ENCODE peak calls at places on chromosomes 2 and 18, in eight cellular contexts. One of them, this sample, is unnamed. For H3K4me1, the result is how much of the 10 kb centered on the place peaks cover.

GRCh38 chr2:186546842-186547241 is 43.0 kb upstream of the ITGAV start:
- DNase-seq in ovary: no peak
- DNase-seq in colonic mucosa: no peak
- DNase-seq in fibroblast of lung: peak
- DNase-seq in mucosa of descending colon: no peak
- DNase-seq in upper lobe of right lung: no peak
- DNase-seq in lower lobe of right lung: no peak
- DNase-seq in MM.1S: no peak
- DNase-seq in this sample: no peak

GRCh38 chr2:133569416-133569815 is 1.2 kb upstream of the NCKAP5 start:
- DNase-seq in ovary: no peak
- DNase-seq in colonic mucosa: no peak
- DNase-seq in fibroblast of lung: no peak
- DNase-seq in mucosa of descending colon: no peak
- DNase-seq in upper lobe of right lung: no peak
- DNase-seq in lower lobe of right lung: no peak
- DNase-seq in MM.1S: no peak
- DNase-seq in this sample: no peak

GRCh38 chr18:6207119-6207518 is 207.6 kb downstream of the L3MBTL4 start:
- DNase-seq in ovary: no peak
- DNase-seq in colonic mucosa: no peak
- DNase-seq in fibroblast of lung: no peak
- DNase-seq in mucosa of descending colon: no peak
- DNase-seq in upper lobe of right lung: no peak
- DNase-seq in lower lobe of right lung: no peak
- DNase-seq in MM.1S: no peak
- DNase-seq in this sample: no peak

GRCh38 chr2:190319557-190320498 is at the start of gene HIBCH:
- DNase-seq in ovary: peak
- DNase-seq in colonic mucosa: peak
- DNase-seq in fibroblast of lung: peak
- DNase-seq in mucosa of descending colon: peak
- DNase-seq in upper lobe of right lung: peak
- DNase-seq in lower lobe of right lung: peak
- DNase-seq in MM.1S: peak
- DNase-seq in this sample: peak

GRCh38 chr2:162233197-162233596 is 10.0 kb downstream of the FAP start:
- DNase-seq in ovary: no peak
- DNase-seq in colonic mucosa: no peak
- DNase-seq in fibroblast of lung: peak
- DNase-seq in mucosa of descending colon: no peak
- DNase-seq in upper lobe of right lung: no peak
- DNase-seq in lower lobe of right lung: no peak
- DNase-seq in MM.1S: no peak
- DNase-seq in this sample: no peak

GRCh38 chr2:135782231-135782630 is 40.6 kb downstream of the UBXN4 start:
- DNase-seq in ovary: no peak
- DNase-seq in colonic mucosa: no peak
- DNase-seq in fibroblast of lung: no peak
- DNase-seq in mucosa of descending colon: no peak
- DNase-seq in upper lobe of right lung: no peak
- DNase-seq in lower lobe of right lung: no peak
- DNase-seq in MM.1S: no peak
- DNase-seq in this sample: no peak

GRCh38 chr2:97360202-97360601 is 229.5 kb downstream of the ANKRD36B start:
- DNase-seq in ovary: no peak
- DNase-seq in colonic mucosa: no peak
- DNase-seq in fibroblast of lung: no peak
- DNase-seq in mucosa of descending colon: no peak
- DNase-seq in upper lobe of right lung: no peak
- DNase-seq in lower lobe of right lung: peak
- DNase-seq in MM.1S: no peak
- DNase-seq in this sample: no peak

GRCh38 chr2:199982444-199982843 is 27.1 kb downstream of the MAIP1 start:
- DNase-seq in ovary: no peak
- DNase-seq in colonic mucosa: no peak
- DNase-seq in fibroblast of lung: no peak
- DNase-seq in mucosa of descending colon: no peak
- DNase-seq in upper lobe of right lung: no peak
- DNase-seq in lower lobe of right lung: no peak
- DNase-seq in MM.1S: no peak
- DNase-seq in this sample: no peak

GRCh38 chr18:46555724-46556123 is 101.3 kb downstream of the LOXHD1 start:
- DNase-seq in ovary: no peak
- DNase-seq in colonic mucosa: no peak
- DNase-seq in fibroblast of lung: no peak
- DNase-seq in mucosa of descending colon: peak
- DNase-seq in upper lobe of right lung: no peak
- DNase-seq in lower lobe of right lung: no peak
- DNase-seq in MM.1S: peak
- DNase-seq in this sample: no peak

GRCh38 chr18:6708880-6709279 is 20.6 kb upstream of the ARHGAP28 start:
- DNase-seq in ovary: no peak
- DNase-seq in colonic mucosa: no peak
- DNase-seq in fibroblast of lung: no peak
- DNase-seq in mucosa of descending colon: no peak
- DNase-seq in upper lobe of right lung: no peak
- DNase-seq in lower lobe of right lung: no peak
- DNase-seq in MM.1S: no peak
- DNase-seq in this sample: no peak

GRCh38 chr2:231673348-231673770 is 35.0 kb upstream of the PTMA start:
- DNase-seq in ovary: peak
- DNase-seq in colonic mucosa: peak
- DNase-seq in fibroblast of lung: peak
- DNase-seq in mucosa of descending colon: peak
- DNase-seq in upper lobe of right lung: peak
- DNase-seq in lower lobe of right lung: peak
- DNase-seq in MM.1S: no peak
- DNase-seq in this sample: no peak

GRCh38 chr2:70901235-70902066 is 34.2 kb upstream of the ATP6V1B1 start:
- DNase-seq in ovary: no peak
- DNase-seq in colonic mucosa: no peak
- DNase-seq in fibroblast of lung: peak
- DNase-seq in mucosa of descending colon: no peak
- DNase-seq in upper lobe of right lung: no peak
- DNase-seq in lower lobe of right lung: no peak
- DNase-seq in MM.1S: no peak
- DNase-seq in this sample: peak

GRCh38 chr2:38788306-38788705 is 10.3 kb downstream of the GEMIN6 start:
- DNase-seq in ovary: no peak
- DNase-seq in colonic mucosa: no peak
- DNase-seq in fibroblast of lung: no peak
- DNase-seq in mucosa of descending colon: no peak
- DNase-seq in upper lobe of right lung: no peak
- DNase-seq in lower lobe of right lung: no peak
- DNase-seq in MM.1S: no peak
- DNase-seq in this sample: no peak

GRCh38 chr2:71927757-71928715 is 219.6 kb downstream of the CYP26B1 start:
- DNase-seq in ovary: no peak
- DNase-seq in colonic mucosa: no peak
- DNase-seq in fibroblast of lung: no peak
- DNase-seq in mucosa of descending colon: no peak
- DNase-seq in upper lobe of right lung: peak
- DNase-seq in lower lobe of right lung: no peak
- DNase-seq in MM.1S: no peak
- DNase-seq in this sample: no peak

GRCh38 chr2:51085679-51086078 is 53.7 kb upstream of the NRXN1 start:
- DNase-seq in ovary: no peak
- DNase-seq in colonic mucosa: no peak
- DNase-seq in fibroblast of lung: no peak
- DNase-seq in mucosa of descending colon: no peak
- DNase-seq in upper lobe of right lung: no peak
- DNase-seq in lower lobe of right lung: no peak
- DNase-seq in MM.1S: no peak
- DNase-seq in this sample: no peak

GRCh38 chr2:37843554-37843953 is 81.5 kb upstream of the RMDN2 start:
- DNase-seq in ovary: no peak
- DNase-seq in colonic mucosa: no peak
- DNase-seq in fibroblast of lung: no peak
- DNase-seq in mucosa of descending colon: no peak
- DNase-seq in upper lobe of right lung: no peak
- DNase-seq in lower lobe of right lung: no peak
- DNase-seq in MM.1S: no peak
- DNase-seq in this sample: no peak

GRCh38 chr2:173087793-173088493 is 12.3 kb downstream of the MAP3K20 start:
- DNase-seq in ovary: no peak
- DNase-seq in colonic mucosa: no peak
- DNase-seq in fibroblast of lung: no peak
- DNase-seq in mucosa of descending colon: no peak
- DNase-seq in upper lobe of right lung: no peak
- DNase-seq in lower lobe of right lung: no peak
- DNase-seq in MM.1S: no peak
- DNase-seq in this sample: no peak

GRCh38 chr2:99618579-99619097 is 128.8 kb upstream of the REV1 start:
- DNase-seq in ovary: no peak
- DNase-seq in colonic mucosa: no peak
- DNase-seq in fibroblast of lung: no peak
- DNase-seq in mucosa of descending colon: no peak
- DNase-seq in upper lobe of right lung: no peak
- DNase-seq in lower lobe of right lung: no peak
- DNase-seq in MM.1S: no peak
- DNase-seq in this sample: no peak

GRCh38 chr2:36411962-36412444 is 56.4 kb downstream of the CRIM1 start:
- DNase-seq in ovary: no peak
- DNase-seq in colonic mucosa: no peak
- DNase-seq in fibroblast of lung: no peak
- DNase-seq in mucosa of descending colon: no peak
- DNase-seq in upper lobe of right lung: no peak
- DNase-seq in lower lobe of right lung: no peak
- DNase-seq in MM.1S: no peak
- DNase-seq in this sample: no peak

GRCh38 chr2:127810637-127811396 is at the start of gene WDR33:
- DNase-seq in ovary: peak
- DNase-seq in colonic mucosa: peak
- DNase-seq in fibroblast of lung: peak
- DNase-seq in mucosa of descending colon: peak
- DNase-seq in upper lobe of right lung: peak
- DNase-seq in lower lobe of right lung: peak
- DNase-seq in MM.1S: peak
- DNase-seq in this sample: peak

GRCh38 chr2:127807678-127808353 is 3.2 kb downstream of the WDR33 start:
- DNase-seq in ovary: no peak
- DNase-seq in colonic mucosa: no peak
- DNase-seq in fibroblast of lung: peak
- DNase-seq in mucosa of descending colon: no peak
- DNase-seq in upper lobe of right lung: no peak
- DNase-seq in lower lobe of right lung: no peak
- DNase-seq in MM.1S: no peak
- DNase-seq in this sample: no peak

GRCh38 chr2:127811397-127811860 is 458 bp upstream of the WDR33 start:
- DNase-seq in ovary: peak
- DNase-seq in colonic mucosa: peak
- DNase-seq in fibroblast of lung: no peak
- DNase-seq in mucosa of descending colon: no peak
- DNase-seq in upper lobe of right lung: no peak
- DNase-seq in lower lobe of right lung: peak
- DNase-seq in MM.1S: no peak
- DNase-seq in this sample: no peak

GRCh38 chr2:127810156-127810636 is 775 bp downstream of the WDR33 start:
- DNase-seq in ovary: no peak
- DNase-seq in colonic mucosa: peak
- DNase-seq in fibroblast of lung: peak
- DNase-seq in mucosa of descending colon: peak
- DNase-seq in upper lobe of right lung: no peak
- DNase-seq in lower lobe of right lung: no peak
- DNase-seq in MM.1S: no peak
- DNase-seq in this sample: no peak

GRCh38 chr2:127805491-127805890 is 5.5 kb downstream of the WDR33 start:
- DNase-seq in ovary: no peak
- DNase-seq in colonic mucosa: no peak
- DNase-seq in fibroblast of lung: no peak
- DNase-seq in mucosa of descending colon: no peak
- DNase-seq in upper lobe of right lung: no peak
- DNase-seq in lower lobe of right lung: no peak
- DNase-seq in MM.1S: peak
- DNase-seq in this sample: no peak
- H3K4me1 ChIP-seq in ovary: under half
- H3K4me1 ChIP-seq in colonic mucosa: under half
- H3K4me1 ChIP-seq in fibroblast of lung: under half
- H3K4me1 ChIP-seq in mucosa of descending colon: under half
- H3K4me1 ChIP-seq in upper lobe of right lung: under half
- H3K4me1 ChIP-seq in lower lobe of right lung: half or more
- H3K4me1 ChIP-seq in MM.1S: half or more
- H3K4me1 ChIP-seq in this sample: under half

GRCh38 chr2:54572636-54573531 is 116.8 kb downstream of the SPTBN1 start:
- DNase-seq in ovary: no peak
- DNase-seq in colonic mucosa: no peak
- DNase-seq in fibroblast of lung: peak
- DNase-seq in mucosa of descending colon: no peak
- DNase-seq in upper lobe of right lung: no peak
- DNase-seq in lower lobe of right lung: no peak
- DNase-seq in MM.1S: no peak
- DNase-seq in this sample: no peak
- H3K4me1 ChIP-seq in ovary: under half
- H3K4me1 ChIP-seq in colonic mucosa: under half
- H3K4me1 ChIP-seq in fibroblast of lung: half or more
- H3K4me1 ChIP-seq in mucosa of descending colon: half or more
- H3K4me1 ChIP-seq in upper lobe of right lung: half or more
- H3K4me1 ChIP-seq in lower lobe of right lung: half or more
- H3K4me1 ChIP-seq in MM.1S: half or more
- H3K4me1 ChIP-seq in this sample: half or more

DNA sequence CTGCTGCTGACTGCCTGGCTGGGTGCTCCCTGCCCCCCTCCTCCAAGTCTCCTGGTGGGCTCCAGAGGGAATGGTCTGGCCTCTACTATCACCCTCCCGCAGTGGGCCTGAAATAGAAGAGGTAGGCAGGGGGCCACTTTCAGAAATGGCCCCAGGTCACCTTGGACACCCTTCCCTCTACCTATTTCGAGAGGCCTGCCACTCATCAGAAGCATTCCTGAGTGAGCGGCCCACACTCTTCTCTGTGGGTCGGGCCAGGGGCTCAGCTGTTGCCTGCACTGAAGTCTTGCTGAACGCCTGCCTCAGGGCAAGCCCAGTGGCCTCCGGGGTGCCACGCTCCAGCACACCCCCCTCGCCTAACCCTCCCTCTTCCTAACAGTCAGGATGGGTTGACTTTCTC is 124.9 kb downstream of the TNS1 start:
- DNase-seq in ovary: no peak
- DNase-seq in colonic mucosa: no peak
- DNase-seq in fibroblast of lung: no peak
- DNase-seq in mucosa of descending colon: no peak
- DNase-seq in upper lobe of right lung: no peak
- DNase-seq in lower lobe of right lung: no peak
- DNase-seq in MM.1S: no peak
- DNase-seq in this sample: no peak
- H3K4me1 ChIP-seq in ovary: under half
- H3K4me1 ChIP-seq in colonic mucosa: under half
- H3K4me1 ChIP-seq in fibroblast of lung: under half
- H3K4me1 ChIP-seq in mucosa of descending colon: under half
- H3K4me1 ChIP-seq in upper lobe of right lung: under half
- H3K4me1 ChIP-seq in lower lobe of right lung: under half
- H3K4me1 ChIP-seq in MM.1S: under half
- H3K4me1 ChIP-seq in this sample: under half

DNA sequence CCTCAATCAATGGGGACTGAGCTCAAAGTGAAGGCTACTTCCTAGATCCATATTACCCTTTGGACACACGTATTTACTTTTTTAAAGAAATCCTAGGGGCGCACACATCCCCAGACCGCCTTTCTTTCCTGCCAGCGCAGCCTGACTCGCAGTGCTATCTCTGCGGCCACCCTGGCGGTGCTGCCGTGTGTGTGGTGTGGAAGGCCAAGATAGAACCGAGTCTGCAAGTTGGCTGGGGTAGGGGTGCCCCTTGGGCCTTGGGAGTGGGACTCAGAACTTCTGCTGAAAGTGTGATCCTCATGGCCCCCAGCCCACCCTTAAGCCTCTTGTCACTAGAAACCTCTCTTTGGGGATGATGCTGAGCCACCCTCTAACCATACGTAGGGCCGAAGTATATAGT is 143.7 kb downstream of the KLHL29 start:
- DNase-seq in ovary: no peak
- DNase-seq in colonic mucosa: no peak
- DNase-seq in fibroblast of lung: no peak
- DNase-seq in mucosa of descending colon: no peak
- DNase-seq in upper lobe of right lung: no peak
- DNase-seq in lower lobe of right lung: no peak
- DNase-seq in MM.1S: no peak
- DNase-seq in this sample: no peak
- H3K4me1 ChIP-seq in ovary: under half
- H3K4me1 ChIP-seq in colonic mucosa: under half
- H3K4me1 ChIP-seq in fibroblast of lung: under half
- H3K4me1 ChIP-seq in mucosa of descending colon: under half
- H3K4me1 ChIP-seq in upper lobe of right lung: under half
- H3K4me1 ChIP-seq in lower lobe of right lung: under half
- H3K4me1 ChIP-seq in MM.1S: under half
- H3K4me1 ChIP-seq in this sample: under half